ENCODE peak calls at places on chromosomes 12 and 14, in nine cellular contexts. Z is activated naive CD8-positive, alpha-beta T cell treated with anti-CD3 and anti-CD28 coated beads, Interleukin-2, amount 50 U/mL, for 24 hours; V is COR-L47; E is HEK293T; M is nephron progenitor cell; U is effector CD4-positive, alpha-beta T cell; T is HFFc6; W is A549; S is SW 1271. G is an unnamed sample.

GRCh38 chr12:64585085-64585484 is 25.2 kb upstream of the RASSF3 start:
- DNase-seq in U (no peak), E (no peak), V (no peak), T (no peak), S (no peak), W (no peak), Z (no peak), M (no peak), G (no peak)

GRCh38 chr12:109112720-109113465 is 3.5 kb upstream of the ACACB start:
- DNase-seq in T (no peak), U (no peak), W (no peak), V (no peak), E (no peak), Z (no peak), M (no peak), S (no peak), G (no peak)

GRCh38 chr12:53798575-53798974 is 46.8 kb upstream of the CISTR start:
- DNase-seq in W (peak), T (no peak), E (no peak), V (no peak), U (no peak), S (no peak), M (no peak), Z (no peak), G (no peak)

GRCh38 chr12:24937553-24938244 is 11.2 kb downstream of the BCAT1 start:
- DNase-seq in V (no peak), W (no peak), T (peak), Z (no peak), U (no peak), S (no peak), M (no peak), E (no peak), G (no peak)

GRCh38 chr14:104644656-104645055 is 40.1 kb upstream of the TMEM179 start:
- DNase-seq in T (no peak), W (no peak), M (no peak), U (no peak), V (no peak), E (no peak), S (no peak), Z (no peak), G (no peak)

GRCh38 chr12:6850796-6851152 is 312 bp downstream of the CDCA3 start:
- DNase-seq in S (no peak), T (no peak), E (no peak), U (no peak), V (no peak), M (no peak), Z (no peak), W (no peak), G (no peak)

GRCh38 chr12:28130625-28131598 is 59.3 kb upstream of the CCDC91 start:
- DNase-seq in Z (no peak), S (peak), T (peak), W (peak), U (no peak), E (no peak), M (no peak), V (no peak), G (no peak)

GRCh38 chr12:49188205-49188915 is 520 bp downstream of the TUBA1A start:
- DNase-seq in T (peak), W (peak), S (no peak), U (peak), Z (peak), E (peak), M (peak), V (peak), G (peak)

GRCh38 chr14:77142289-77142814 is 761 bp upstream of the ZDHHC22 start:
- DNase-seq in U (no peak), T (no peak), M (no peak), S (no peak), E (no peak), Z (no peak), V (no peak), W (no peak), G (no peak)

GRCh38 chr12:1300460-1300859 is 293.9 kb downstream of the FBXL14 start:
- DNase-seq in S (no peak), W (no peak), U (no peak), Z (no peak), E (no peak), T (no peak), M (no peak), V (no peak), G (no peak)

GRCh38 chr12:10574307-10574706 is 39.1 kb downstream of the MAGOHB start:
- DNase-seq in Z (no peak), T (no peak), M (no peak), S (no peak), V (no peak), W (no peak), U (no peak), E (no peak), G (no peak)

GRCh38 chr14:56198438-56198837 is 80.2 kb downstream of the PELI2 start:
- DNase-seq in M (no peak), S (no peak), E (no peak), Z (no peak), U (no peak), V (no peak), W (no peak), T (no peak), G (no peak)

GRCh38 chr12:57632369-57632897 is 568 bp downstream of the B4GALNT1 start:
- DNase-seq in T (no peak), E (no peak), S (no peak), M (peak), Z (peak), U (no peak), W (peak), V (peak), G (peak)

GRCh38 chr14:72217164-72217563 is 284.9 kb downstream of the RGS6 start:
- DNase-seq in U (no peak), T (no peak), M (no peak), V (no peak), E (no peak), S (no peak), Z (no peak), W (no peak), G (no peak)

GRCh38 chr14:30786701-30787100 is 87.7 kb upstream of the COCH start:
- DNase-seq in U (no peak), W (no peak), E (no peak), V (no peak), M (no peak), T (no peak), S (no peak), Z (no peak), G (no peak)

GRCh38 chr14:28952161-28952560 is 185.6 kb downstream of the FOXG1 start:
- DNase-seq in U (no peak), T (no peak), Z (no peak), W (no peak), S (no peak), M (no peak), E (no peak), V (no peak), G (no peak)